ENCODE peak calls at places on chromosomes 4 and X, in nine cellular contexts. T is IMR-90; S is Caco-2; F is bronchial epithelial cell; X is right atrium auricular region; C is dorsolateral prefrontal cortex; V is GM10248; A is CD4-positive, alpha-beta T cell; R is RWPE1. U is an unnamed sample.

GRCh38 chrX:51395807-51396728 is 63.4 kb downstream of the NUDT10 start:
- DNase-seq in T (no peak), S (no peak), F (no peak), X (no peak), C (no peak), V (no peak), A (peak), R (no peak), U (no peak)

GRCh38 chr4:129641179-129641578 is 545.2 kb downstream of the C4orf33 start:
- DNase-seq in T (peak), S (peak), F (peak), X (peak), C (peak), V (peak), A (peak), R (peak), U (peak)

GRCh38 chrX:118346258-118347094 is 570 bp downstream of the WDR44 start:
- DNase-seq in T (no peak), S (peak), F (no peak), X (no peak), C (peak), V (peak), A (peak), R (peak), U (peak)

GRCh38 chr4:159899596-159899995 is 796.7 kb downstream of the RAPGEF2 start:
- DNase-seq in T (no peak), S (no peak), F (no peak), X (no peak), C (no peak), V (no peak), A (no peak), R (no peak), U (no peak)

GRCh38 chrX:124338733-124339514 is 6.5 kb downstream of the TEX13D start:
- DNase-seq in T (no peak), S (no peak), F (no peak), X (no peak), C (no peak), V (no peak), A (no peak), R (no peak), U (no peak)

GRCh38 chr4:163111588-163111987 is 55.1 kb downstream of the NAF1 start:
- DNase-seq in T (peak), S (no peak), F (peak), X (no peak), C (no peak), V (no peak), A (no peak), R (no peak), U (peak)

GRCh38 chr4:181166742-181167399 is 1076.3 kb upstream of the TENM3 start:
- DNase-seq in T (no peak), S (no peak), F (no peak), X (no peak), C (no peak), V (no peak), A (no peak), R (no peak), U (no peak)

GRCh38 chr4:64361399-64361740 is 47.9 kb downstream of the TECRL start:
- DNase-seq in T (no peak), S (no peak), F (no peak), X (no peak), C (no peak), V (no peak), A (no peak), R (no peak), U (no peak)

GRCh38 chrX:133045986-133046385 is 50.9 kb downstream of the USP26 start:
- DNase-seq in T (peak), S (peak), F (peak), X (no peak), C (no peak), V (no peak), A (no peak), R (peak), U (peak)

GRCh38 chr4:113790478-113790877 is 28.9 kb upstream of the CAMK2D start:
- DNase-seq in T (no peak), S (no peak), F (no peak), X (no peak), C (no peak), V (no peak), A (no peak), R (no peak), U (no peak)

GRCh38 chrX:136759968-136760367 is 20.8 kb downstream of the ARHGEF6 start:
- DNase-seq in T (no peak), S (no peak), F (no peak), X (no peak), C (no peak), V (no peak), A (no peak), R (no peak), U (no peak)

GRCh38 chr4:26525751-26526150 is 35.5 kb upstream of the CCKAR start:
- DNase-seq in T (peak), S (no peak), F (peak), X (no peak), C (no peak), V (no peak), A (no peak), R (peak), U (no peak)

GRCh38 chr4:16636911-16637630 is 261.4 kb downstream of the LDB2 start:
- DNase-seq in T (no peak), S (no peak), F (no peak), X (no peak), C (no peak), V (no peak), A (no peak), R (no peak), U (peak)

GRCh38 chr4:169159614-169160013 is 111.1 kb downstream of the SH3RF1 start:
- DNase-seq in T (peak), S (no peak), F (peak), X (no peak), C (no peak), V (no peak), A (no peak), R (peak), U (peak)

GRCh38 chr4:140996757-140997156 is 136.5 kb downstream of the RNF150 start:
- DNase-seq in T (peak), S (no peak), F (no peak), X (no peak), C (no peak), V (no peak), A (no peak), R (no peak), U (peak)
- TF ChIP-seq CTCF in T (peak), S (no peak), F (no peak), X (no peak), C (no peak), V (no peak), A (no peak), R (no peak), U (no peak)

GRCh38 chrX:71650333-71650969 is 16.9 kb upstream of the LOC101059915 start:
- DNase-seq in T (no peak), S (peak), F (no peak), X (no peak), C (no peak), V (no peak), A (no peak), R (no peak), U (no peak)
- TF ChIP-seq CTCF in T (no peak), S (no peak), F (peak), X (peak), C (no peak), V (peak), A (no peak), R (no peak), U (no peak)

DNA sequence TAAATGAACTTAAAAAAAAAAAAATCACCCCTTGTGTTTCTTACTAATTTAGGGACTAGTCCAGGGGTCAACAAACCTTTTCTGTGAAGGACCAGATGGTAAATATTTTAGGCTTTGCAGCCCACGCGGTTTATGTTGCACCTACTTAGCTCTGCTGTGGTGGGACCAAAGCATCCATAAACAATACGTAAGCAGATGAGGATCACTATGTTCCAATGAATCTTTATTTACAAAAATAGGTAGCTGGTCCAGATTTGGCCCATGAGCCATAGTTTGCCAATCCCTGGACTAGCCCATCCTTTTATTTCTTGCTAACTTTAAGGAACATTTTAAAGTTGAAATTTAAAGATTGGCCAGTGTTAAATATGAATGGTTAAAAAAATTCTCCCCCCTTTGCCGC is 95.3 kb downstream of the AFF1 start:
- DNase-seq in T (no peak), S (no peak), F (no peak), X (no peak), C (no peak), V (no peak), A (no peak), R (no peak), U (no peak)
- TF ChIP-seq CTCF in T (no peak), S (no peak), F (no peak), X (no peak), C (no peak), V (no peak), A (no peak), R (no peak), U (no peak)

GRCh38 chrX:107619836-107620235 is 8.5 kb upstream of the PRPS1 start:
- DNase-seq in T (peak), S (peak), F (peak), X (peak), C (no peak), V (no peak), A (no peak), R (no peak), U (no peak)
- TF ChIP-seq CTCF in T (no peak), S (no peak), F (no peak), X (no peak), C (no peak), V (no peak), A (no peak), R (no peak), U (no peak)